ENCODE peak calls at places on chromosome 11, in eight cellular contexts. One of them, this sample, is unnamed.

GRCh38 chr11:73869234-73869949 is 7.3 kb downstream of the COA4 start:
- DNase-seq in GM20000: no peak
- DNase-seq in Caco-2: peak; percentile 21
- DNase-seq in cardiac muscle cell: no peak
- DNase-seq in CD14-positive monocyte: no peak
- DNase-seq in endothelial cell of umbilical vein: no peak
- DNase-seq in chondrocyte: no peak
- DNase-seq in mesothelial cell of epicardium: no peak
- DNase-seq in this sample: no peak

GRCh38 chr11:122192634-122193245 is 76.7 kb upstream of the BLID start:
- DNase-seq in GM20000: no peak
- DNase-seq in Caco-2: no peak
- DNase-seq in cardiac muscle cell: no peak
- DNase-seq in CD14-positive monocyte: no peak
- DNase-seq in endothelial cell of umbilical vein: peak; percentile 41
- DNase-seq in chondrocyte: no peak
- DNase-seq in mesothelial cell of epicardium: no peak
- DNase-seq in this sample: no peak

GRCh38 chr11:47460571-47461235 is 11.8 kb upstream of the RAPSN start:
- DNase-seq in GM20000: no peak
- DNase-seq in Caco-2: no peak
- DNase-seq in cardiac muscle cell: no peak
- DNase-seq in CD14-positive monocyte: no peak
- DNase-seq in endothelial cell of umbilical vein: no peak
- DNase-seq in chondrocyte: no peak
- DNase-seq in mesothelial cell of epicardium: no peak
- DNase-seq in this sample: no peak

GRCh38 chr11:76901144-76901543 is 40.4 kb downstream of the ACER3 start:
- DNase-seq in GM20000: no peak
- DNase-seq in Caco-2: no peak
- DNase-seq in cardiac muscle cell: no peak
- DNase-seq in CD14-positive monocyte: no peak
- DNase-seq in endothelial cell of umbilical vein: no peak
- DNase-seq in chondrocyte: no peak
- DNase-seq in mesothelial cell of epicardium: no peak
- DNase-seq in this sample: no peak

GRCh38 chr11:35412285-35412684 is 7.1 kb downstream of the SLC1A2 start:
- DNase-seq in GM20000: peak; percentile 34
- DNase-seq in Caco-2: peak; percentile 30
- DNase-seq in cardiac muscle cell: peak; percentile 44
- DNase-seq in CD14-positive monocyte: no peak
- DNase-seq in endothelial cell of umbilical vein: peak; percentile 4
- DNase-seq in chondrocyte: no peak
- DNase-seq in mesothelial cell of epicardium: no peak
- DNase-seq in this sample: no peak

GRCh38 chr11:83047515-83048225 is 24.0 kb downstream of the RAB30 start:
- DNase-seq in GM20000: no peak
- DNase-seq in Caco-2: no peak
- DNase-seq in cardiac muscle cell: no peak
- DNase-seq in CD14-positive monocyte: no peak
- DNase-seq in endothelial cell of umbilical vein: peak; percentile 79
- DNase-seq in chondrocyte: no peak
- DNase-seq in mesothelial cell of epicardium: no peak
- DNase-seq in this sample: no peak

GRCh38 chr11:114239632-114240224 is 56.5 kb upstream of the NNMT start:
- DNase-seq in GM20000: no peak
- DNase-seq in Caco-2: no peak
- DNase-seq in cardiac muscle cell: no peak
- DNase-seq in CD14-positive monocyte: no peak
- DNase-seq in endothelial cell of umbilical vein: no peak
- DNase-seq in chondrocyte: no peak
- DNase-seq in mesothelial cell of epicardium: no peak
- DNase-seq in this sample: no peak

GRCh38 chr11:9758676-9759518 is 95.0 kb downstream of the SWAP70 start:
- DNase-seq in GM20000: peak; percentile 78
- DNase-seq in Caco-2: peak; percentile 92
- DNase-seq in cardiac muscle cell: peak; percentile 92
- DNase-seq in CD14-positive monocyte: peak; percentile 58
- DNase-seq in endothelial cell of umbilical vein: peak; percentile 92
- DNase-seq in chondrocyte: peak; percentile 94
- DNase-seq in mesothelial cell of epicardium: peak; percentile 29
- DNase-seq in this sample: peak; percentile 57

GRCh38 chr11:82776377-82776776 is 42.7 kb upstream of the FAM181B start:
- DNase-seq in GM20000: no peak
- DNase-seq in Caco-2: no peak
- DNase-seq in cardiac muscle cell: no peak
- DNase-seq in CD14-positive monocyte: no peak
- DNase-seq in endothelial cell of umbilical vein: no peak
- DNase-seq in chondrocyte: no peak
- DNase-seq in mesothelial cell of epicardium: no peak
- DNase-seq in this sample: no peak

GRCh38 chr11:48001438-48002021 is 21.2 kb downstream of the PTPRJ start:
- DNase-seq in GM20000: no peak
- DNase-seq in Caco-2: no peak
- DNase-seq in cardiac muscle cell: no peak
- DNase-seq in CD14-positive monocyte: no peak
- DNase-seq in endothelial cell of umbilical vein: peak; percentile 25
- DNase-seq in chondrocyte: peak; percentile 37
- DNase-seq in mesothelial cell of epicardium: no peak
- DNase-seq in this sample: no peak

GRCh38 chr11:95081010-95081409 is 8.6 kb upstream of the ENDOD1 start:
- DNase-seq in GM20000: no peak
- DNase-seq in Caco-2: no peak
- DNase-seq in cardiac muscle cell: no peak
- DNase-seq in CD14-positive monocyte: no peak
- DNase-seq in endothelial cell of umbilical vein: peak; percentile 8
- DNase-seq in chondrocyte: no peak
- DNase-seq in mesothelial cell of epicardium: no peak
- DNase-seq in this sample: no peak

GRCh38 chr11:99687320-99687719 is 666.6 kb downstream of the CNTN5 start:
- DNase-seq in GM20000: no peak
- DNase-seq in Caco-2: no peak
- DNase-seq in cardiac muscle cell: no peak
- DNase-seq in CD14-positive monocyte: no peak
- DNase-seq in endothelial cell of umbilical vein: no peak
- DNase-seq in chondrocyte: no peak
- DNase-seq in mesothelial cell of epicardium: no peak
- DNase-seq in this sample: no peak

GRCh38 chr11:17014321-17014773 is at the start of gene PLEKHA7:
- DNase-seq in GM20000: peak; percentile 66
- DNase-seq in Caco-2: peak; percentile 68
- DNase-seq in cardiac muscle cell: peak; percentile 59
- DNase-seq in CD14-positive monocyte: no peak
- DNase-seq in endothelial cell of umbilical vein: no peak
- DNase-seq in chondrocyte: no peak
- DNase-seq in mesothelial cell of epicardium: no peak
- DNase-seq in this sample: peak; percentile 33

GRCh38 chr11:18384157-18384641 is 10.2 kb upstream of the LDHA start:
- DNase-seq in GM20000: no peak
- DNase-seq in Caco-2: peak; percentile 71
- DNase-seq in cardiac muscle cell: peak; percentile 49
- DNase-seq in CD14-positive monocyte: no peak
- DNase-seq in endothelial cell of umbilical vein: peak; percentile 69
- DNase-seq in chondrocyte: no peak
- DNase-seq in mesothelial cell of epicardium: no peak
- DNase-seq in this sample: no peak

GRCh38 chr11:76424379-76424778 is 20.4 kb upstream of the EMSY start:
- DNase-seq in GM20000: peak; percentile 55
- DNase-seq in Caco-2: no peak
- DNase-seq in cardiac muscle cell: no peak
- DNase-seq in CD14-positive monocyte: no peak
- DNase-seq in endothelial cell of umbilical vein: no peak
- DNase-seq in chondrocyte: no peak
- DNase-seq in mesothelial cell of epicardium: no peak
- DNase-seq in this sample: no peak

GRCh38 chr11:77515063-77515462 is 41.2 kb upstream of the PAK1 start:
- DNase-seq in GM20000: no peak
- DNase-seq in Caco-2: no peak
- DNase-seq in cardiac muscle cell: no peak
- DNase-seq in CD14-positive monocyte: no peak
- DNase-seq in endothelial cell of umbilical vein: no peak
- DNase-seq in chondrocyte: no peak
- DNase-seq in mesothelial cell of epicardium: no peak
- DNase-seq in this sample: no peak

GRCh38 chr11:123103326-123103980 is 41.5 kb upstream of the HSPA8 start:
- DNase-seq in GM20000: peak; percentile 16
- DNase-seq in Caco-2: peak; percentile 69
- DNase-seq in cardiac muscle cell: peak; percentile 70
- DNase-seq in CD14-positive monocyte: no peak
- DNase-seq in endothelial cell of umbilical vein: peak; percentile 75
- DNase-seq in chondrocyte: no peak
- DNase-seq in mesothelial cell of epicardium: no peak
- DNase-seq in this sample: peak; percentile 16

GRCh38 chr11:57515332-57516060 is at the start of gene SLC43A1:
- DNase-seq in GM20000: peak; percentile 73
- DNase-seq in Caco-2: peak; percentile 75
- DNase-seq in cardiac muscle cell: peak; percentile 74
- DNase-seq in CD14-positive monocyte: no peak
- DNase-seq in endothelial cell of umbilical vein: peak; percentile 69
- DNase-seq in chondrocyte: peak; percentile 82
- DNase-seq in mesothelial cell of epicardium: no peak
- DNase-seq in this sample: peak; percentile 33

GRCh38 chr11:20397281-20397680 is 9.8 kb downstream of the PRMT3 start:
- DNase-seq in GM20000: peak; percentile 35
- DNase-seq in Caco-2: peak; percentile 43
- DNase-seq in cardiac muscle cell: peak; percentile 36
- DNase-seq in CD14-positive monocyte: no peak
- DNase-seq in endothelial cell of umbilical vein: peak; percentile 41
- DNase-seq in chondrocyte: no peak
- DNase-seq in mesothelial cell of epicardium: no peak
- DNase-seq in this sample: no peak

GRCh38 chr11:84522331-84522730 is 1104.8 kb downstream of the DLG2 start:
- DNase-seq in GM20000: no peak
- DNase-seq in Caco-2: no peak
- DNase-seq in cardiac muscle cell: no peak
- DNase-seq in CD14-positive monocyte: no peak
- DNase-seq in endothelial cell of umbilical vein: no peak
- DNase-seq in chondrocyte: no peak
- DNase-seq in mesothelial cell of epicardium: no peak
- DNase-seq in this sample: no peak

GRCh38 chr11:63871962-63872832 is 33.3 kb downstream of the MARK2 start:
- DNase-seq in GM20000: peak; percentile 82
- DNase-seq in Caco-2: peak; percentile 88
- DNase-seq in cardiac muscle cell: peak; percentile 93
- DNase-seq in CD14-positive monocyte: peak; percentile 96
- DNase-seq in endothelial cell of umbilical vein: peak; percentile 81
- DNase-seq in chondrocyte: no peak
- DNase-seq in mesothelial cell of epicardium: no peak
- DNase-seq in this sample: peak; percentile 18
- TF ChIP-seq CTCF in GM20000: peak; percentile 65
- TF ChIP-seq CTCF in Caco-2: peak; percentile 38
- TF ChIP-seq CTCF in cardiac muscle cell: peak; percentile 32
- TF ChIP-seq CTCF in CD14-positive monocyte: peak; percentile 53
- TF ChIP-seq CTCF in endothelial cell of umbilical vein: peak; percentile 31
- TF ChIP-seq CTCF in chondrocyte: peak; percentile 76
- TF ChIP-seq CTCF in mesothelial cell of epicardium: no peak
- TF ChIP-seq CTCF in this sample: peak; percentile 53

DNA sequence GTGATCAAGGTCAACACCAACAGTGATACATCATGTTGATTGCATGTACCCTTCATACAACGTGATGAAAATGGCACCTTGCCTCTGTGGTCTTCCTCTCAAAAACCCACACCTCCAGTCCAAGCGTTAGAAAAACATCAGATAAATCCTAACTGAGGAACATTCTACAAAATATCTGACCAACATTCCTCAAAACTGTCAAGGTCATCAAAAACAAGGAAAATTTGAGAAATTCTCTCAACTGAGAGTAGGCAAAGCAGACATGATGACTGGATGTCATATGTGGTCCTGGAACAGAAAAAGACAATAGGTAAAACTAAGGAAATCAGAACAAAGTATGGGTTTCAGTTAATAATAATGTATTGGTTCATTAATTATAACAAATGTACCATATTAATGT is 64.0 kb upstream of the POU2AF1 start:
- DNase-seq in GM20000: no peak
- DNase-seq in Caco-2: no peak
- DNase-seq in cardiac muscle cell: no peak
- DNase-seq in CD14-positive monocyte: no peak
- DNase-seq in endothelial cell of umbilical vein: no peak
- DNase-seq in chondrocyte: no peak
- DNase-seq in mesothelial cell of epicardium: no peak
- DNase-seq in this sample: no peak
- TF ChIP-seq CTCF in GM20000: no peak
- TF ChIP-seq CTCF in Caco-2: no peak
- TF ChIP-seq CTCF in cardiac muscle cell: no peak
- TF ChIP-seq CTCF in CD14-positive monocyte: no peak
- TF ChIP-seq CTCF in endothelial cell of umbilical vein: no peak
- TF ChIP-seq CTCF in chondrocyte: no peak
- TF ChIP-seq CTCF in mesothelial cell of epicardium: no peak
- TF ChIP-seq CTCF in this sample: no peak

DNA sequence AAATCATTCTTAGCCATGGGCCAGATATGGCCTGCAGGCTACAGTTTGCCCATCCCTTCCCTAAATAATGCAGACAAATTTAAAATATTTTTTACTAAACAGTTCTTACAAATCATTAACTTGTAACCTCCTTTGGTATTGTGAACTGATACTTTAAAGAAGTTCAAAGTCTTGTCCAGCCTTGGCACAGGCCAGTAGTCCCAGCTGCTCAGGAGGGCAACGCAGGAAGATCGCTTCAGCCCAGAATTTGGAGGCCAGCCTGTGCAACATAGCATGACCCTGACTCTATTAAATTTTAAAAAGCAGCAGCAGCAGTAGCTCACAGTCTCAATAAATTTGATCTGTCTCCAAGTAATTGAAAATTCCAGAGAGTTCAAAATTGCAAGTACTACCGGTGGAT is 83.7 kb upstream of the ARHGAP32 start:
- DNase-seq in GM20000: no peak
- DNase-seq in Caco-2: no peak
- DNase-seq in cardiac muscle cell: no peak
- DNase-seq in CD14-positive monocyte: no peak
- DNase-seq in endothelial cell of umbilical vein: no peak
- DNase-seq in chondrocyte: no peak
- DNase-seq in mesothelial cell of epicardium: no peak
- DNase-seq in this sample: no peak
- TF ChIP-seq CTCF in GM20000: no peak
- TF ChIP-seq CTCF in Caco-2: no peak
- TF ChIP-seq CTCF in cardiac muscle cell: no peak
- TF ChIP-seq CTCF in CD14-positive monocyte: no peak
- TF ChIP-seq CTCF in endothelial cell of umbilical vein: no peak
- TF ChIP-seq CTCF in chondrocyte: no peak
- TF ChIP-seq CTCF in mesothelial cell of epicardium: no peak
- TF ChIP-seq CTCF in this sample: no peak

DNA sequence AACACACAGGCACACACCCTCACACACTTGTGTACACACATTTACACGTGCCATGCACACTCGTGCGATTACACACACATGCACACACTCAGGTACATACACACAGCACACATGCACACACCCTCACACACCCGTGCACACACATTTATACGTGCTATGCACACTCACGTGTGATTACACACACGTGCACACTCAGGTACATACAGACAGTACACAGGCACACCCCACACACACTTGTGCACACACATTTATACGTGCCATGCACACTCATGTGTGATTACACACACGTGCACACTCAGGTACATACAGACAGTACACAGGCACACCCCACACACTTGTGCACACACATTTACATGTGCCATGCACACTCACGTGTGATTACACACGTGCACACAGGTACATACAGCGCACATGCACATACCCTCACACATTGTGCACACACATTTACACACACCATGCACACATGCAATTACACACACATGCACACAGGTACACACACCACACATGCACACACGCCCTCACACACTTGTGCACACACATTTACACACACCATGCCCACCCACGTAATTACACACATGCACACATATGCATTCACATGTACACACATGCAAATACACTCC is 4.6 kb downstream of the IFITM10 start:
- DNase-seq in GM20000: no peak
- DNase-seq in Caco-2: no peak
- DNase-seq in cardiac muscle cell: no peak
- DNase-seq in CD14-positive monocyte: peak; percentile 37
- DNase-seq in endothelial cell of umbilical vein: no peak
- DNase-seq in chondrocyte: peak; percentile 48
- DNase-seq in mesothelial cell of epicardium: no peak
- DNase-seq in this sample: no peak
- TF ChIP-seq CTCF in GM20000: no peak
- TF ChIP-seq CTCF in Caco-2: no peak
- TF ChIP-seq CTCF in cardiac muscle cell: no peak
- TF ChIP-seq CTCF in CD14-positive monocyte: no peak
- TF ChIP-seq CTCF in endothelial cell of umbilical vein: no peak
- TF ChIP-seq CTCF in chondrocyte: no peak
- TF ChIP-seq CTCF in mesothelial cell of epicardium: no peak
- TF ChIP-seq CTCF in this sample: no peak

This sample was measured in neural crest cell.